ENCODE peak calls at places on chromosome 9, in four cellular contexts. One of them, this sample, is unnamed.

GRCh38 chr9:70120834-70121510 is 77.3 kb downstream of the MAMDC2 start:
- DNase-seq in glomerular endothelial cell: no peak
- DNase-seq in Peyer's patch: peak; percentile 57
- DNase-seq in SHP77 treated with DMSO at 0.1 percent for 48 hours: no peak
- DNase-seq in this sample: peak; percentile 57

GRCh38 chr9:103990311-103990710 is 103.8 kb upstream of the SMC2 start:
- DNase-seq in glomerular endothelial cell: no peak
- DNase-seq in Peyer's patch: no peak
- DNase-seq in SHP77 treated with DMSO at 0.1 percent for 48 hours: no peak
- DNase-seq in this sample: no peak

GRCh38 chr9:128634651-128635262 is 21.9 kb downstream of the DYNC2I2 start:
- DNase-seq in SHP77 treated with DMSO at 0.1 percent for 48 hours: no peak
- DNase-seq in glomerular endothelial cell: no peak
- DNase-seq in Peyer's patch: no peak
- DNase-seq in this sample: no peak

GRCh38 chr9:100354121-100354800 is 1.5 kb upstream of the TEX10 start:
- DNase-seq in SHP77 treated with DMSO at 0.1 percent for 48 hours: no peak
- DNase-seq in glomerular endothelial cell: no peak
- DNase-seq in Peyer's patch: no peak
- DNase-seq in this sample: no peak

GRCh38 chr9:127793093-127793708 is 7.4 kb downstream of the CDK9 start:
- DNase-seq in Peyer's patch: no peak
- DNase-seq in SHP77 treated with DMSO at 0.1 percent for 48 hours: no peak
- DNase-seq in glomerular endothelial cell: no peak
- DNase-seq in this sample: no peak

GRCh38 chr9:126365780-126366179 is 39.2 kb downstream of the MVB12B start:
- DNase-seq in Peyer's patch: no peak
- DNase-seq in SHP77 treated with DMSO at 0.1 percent for 48 hours: no peak
- DNase-seq in glomerular endothelial cell: no peak
- DNase-seq in this sample: no peak

GRCh38 chr9:121494192-121494591 is 5.5 kb downstream of the GGTA1 start:
- DNase-seq in glomerular endothelial cell: no peak
- DNase-seq in Peyer's patch: no peak
- DNase-seq in SHP77 treated with DMSO at 0.1 percent for 48 hours: no peak
- DNase-seq in this sample: no peak

GRCh38 chr9:92616199-92617129 is 53.5 kb downstream of the IPPK start:
- DNase-seq in Peyer's patch: peak; percentile 58
- DNase-seq in glomerular endothelial cell: no peak
- DNase-seq in SHP77 treated with DMSO at 0.1 percent for 48 hours: no peak
- DNase-seq in this sample: no peak

GRCh38 chr9:110106698-110107097 is 101.3 kb downstream of the C9orf152 start:
- DNase-seq in Peyer's patch: no peak
- DNase-seq in glomerular endothelial cell: no peak
- DNase-seq in SHP77 treated with DMSO at 0.1 percent for 48 hours: no peak
- DNase-seq in this sample: no peak

GRCh38 chr9:108297025-108297424 is 558.8 kb downstream of the ACTL7B start:
- DNase-seq in SHP77 treated with DMSO at 0.1 percent for 48 hours: no peak
- DNase-seq in Peyer's patch: no peak
- DNase-seq in glomerular endothelial cell: no peak
- DNase-seq in this sample: no peak

GRCh38 chr9:93236541-93237206 is 52.7 kb downstream of the WNK2 start:
- DNase-seq in glomerular endothelial cell: no peak
- DNase-seq in SHP77 treated with DMSO at 0.1 percent for 48 hours: no peak
- DNase-seq in Peyer's patch: no peak
- DNase-seq in this sample: no peak

GRCh38 chr9:89821081-89821480 is 216.3 kb downstream of the GADD45G start:
- DNase-seq in glomerular endothelial cell: no peak
- DNase-seq in SHP77 treated with DMSO at 0.1 percent for 48 hours: no peak
- DNase-seq in Peyer's patch: no peak
- DNase-seq in this sample: no peak

GRCh38 chr9:124941689-124942561 is 1.0 kb upstream of the GOLGA1 start:
- DNase-seq in glomerular endothelial cell: peak; percentile 29
- DNase-seq in SHP77 treated with DMSO at 0.1 percent for 48 hours: no peak
- DNase-seq in Peyer's patch: peak; percentile 88
- DNase-seq in this sample: no peak

GRCh38 chr9:131418143-131419028 is 24.5 kb downstream of the PRRC2B start:
- DNase-seq in Peyer's patch: no peak
- DNase-seq in glomerular endothelial cell: no peak
- DNase-seq in SHP77 treated with DMSO at 0.1 percent for 48 hours: peak; percentile 79
- DNase-seq in this sample: no peak

GRCh38 chr9:137558127-137558526 is 6.4 kb downstream of the MRPL41 start:
- DNase-seq in Peyer's patch: no peak
- DNase-seq in SHP77 treated with DMSO at 0.1 percent for 48 hours: no peak
- DNase-seq in glomerular endothelial cell: no peak
- DNase-seq in this sample: no peak

GRCh38 chr9:120741701-120742100 is 27.4 kb upstream of the MEGF9 start:
- DNase-seq in Peyer's patch: no peak
- DNase-seq in glomerular endothelial cell: no peak
- DNase-seq in SHP77 treated with DMSO at 0.1 percent for 48 hours: no peak
- DNase-seq in this sample: no peak